ENCODE peak calls at places on chromosomes 2 and 18, in five cellular contexts. I is colonic mucosa, C is A673, U is AG10803, Z is omental fat pad. J is an unnamed sample.

GRCh38 chr2:95278051-95278471 is 3.8 kb downstream of the PROM2 start:
- DNase-seq in I (no peak), C (no peak), U (peak; percentile 68), Z (no peak), J (peak; percentile 71)

GRCh38 chr2:105782123-105782522 is 37.4 kb downstream of the NCK2 start:
- DNase-seq in I (no peak), C (peak; percentile 22), U (no peak), Z (no peak), J (no peak)

GRCh38 chr2:107064750-107065149 is 178.8 kb upstream of the ST6GAL2 start:
- DNase-seq in I (no peak), C (no peak), U (peak; percentile 7), Z (no peak), J (peak; percentile 31)

GRCh38 chr2:138095336-138095735 is 131.1 kb downstream of the HNMT start:
- DNase-seq in I (no peak), C (no peak), U (no peak), Z (no peak), J (no peak)

GRCh38 chr2:229910832-229911412 is 10.9 kb downstream of the TRIP12 start:
- DNase-seq in I (no peak), C (peak; percentile 53), U (no peak), Z (no peak), J (peak; percentile 38)

GRCh38 chr18:63074987-63075404 is 244.6 kb downstream of the BCL2 start:
- DNase-seq in I (peak; percentile 92), C (peak; percentile 88), U (peak; percentile 34), Z (peak; percentile 54), J (peak; percentile 42)

GRCh38 chr2:103664690-103665089 is 902.9 kb downstream of the TMEM182 start:
- DNase-seq in I (no peak), C (no peak), U (no peak), Z (no peak), J (no peak)

GRCh38 chr2:172288603-172289002 is 138.8 kb upstream of the ITGA6 start:
- DNase-seq in I (no peak), C (no peak), U (no peak), Z (no peak), J (no peak)

GRCh38 chr2:102226612-102227351 is 40.0 kb downstream of the IL1RL2 start:
- DNase-seq in I (no peak), C (no peak), U (peak; percentile 35), Z (no peak), J (peak; percentile 47)

GRCh38 chr2:186348200-186348599 is 137.9 kb upstream of the ZC3H15 start:
- DNase-seq in I (no peak), C (no peak), U (peak; percentile 6), Z (no peak), J (peak; percentile 36)

GRCh38 chr2:149799296-149799695 is 211.7 kb upstream of the MMADHC start:
- DNase-seq in I (no peak), C (peak; percentile 41), U (peak; percentile 73), Z (no peak), J (peak; percentile 68)

GRCh38 chr2:71003396-71003795 is 8.7 kb upstream of the TEX261 start:
- DNase-seq in I (no peak), C (no peak), U (no peak), Z (no peak), J (no peak)

GRCh38 chr2:203484266-203485112 is 50.6 kb downstream of the RAPH1 start:
- DNase-seq in I (peak; percentile 33), C (peak; percentile 40), U (peak; percentile 45), Z (no peak), J (peak; percentile 45)

GRCh38 chr2:236644502-236644911 is 74.9 kb downstream of the ACKR3 start:
- DNase-seq in I (no peak), C (no peak), U (no peak), Z (no peak), J (no peak)

GRCh38 chr2:66456183-66457041 is 21.5 kb downstream of the MEIS1 start:
- DNase-seq in I (no peak), C (no peak), U (no peak), Z (no peak), J (peak; percentile 48)

GRCh38 chr2:164910091-164910899 is 45.0 kb downstream of the SLC38A11 start:
- DNase-seq in I (peak; percentile 49), C (no peak), U (no peak), Z (no peak), J (no peak)

GRCh38 chr2:67215214-67215613 is 181.9 kb upstream of the ETAA1 start:
- DNase-seq in I (peak; percentile 60), C (peak; percentile 81), U (peak; percentile 40), Z (no peak), J (peak; percentile 73)

GRCh38 chr18:72720116-72720515 is 147.7 kb downstream of the NETO1 start:
- DNase-seq in I (no peak), C (no peak), U (no peak), Z (no peak), J (no peak)

GRCh38 chr2:173654146-173654895 is 299.6 kb downstream of the CDCA7 start:
- DNase-seq in I (no peak), C (no peak), U (no peak), Z (no peak), J (no peak)
- TF ChIP-seq CTCF in I (no peak), C (no peak), U (no peak), Z (no peak), J (no peak)

DNA sequence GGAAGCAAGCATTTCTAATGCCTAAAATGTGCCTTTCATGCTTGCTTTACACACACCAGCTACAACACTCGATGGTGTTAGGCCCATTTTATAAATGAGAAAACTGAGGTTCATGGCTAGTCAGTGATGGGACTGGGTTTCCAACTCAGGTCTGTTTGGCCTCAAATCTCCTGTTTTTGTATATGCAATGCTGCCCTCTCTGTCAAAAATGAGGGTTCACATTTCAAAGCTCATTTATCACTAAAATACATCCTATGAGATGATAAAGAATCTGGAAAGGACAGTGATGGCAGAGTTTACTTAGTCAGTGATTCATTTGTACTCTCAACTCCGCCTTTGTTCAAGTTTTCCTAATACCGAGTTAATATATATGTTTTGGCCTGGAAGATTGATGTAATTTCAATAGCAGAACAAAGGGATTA is 92.3 kb downstream of the KCTD1 start:
- DNase-seq in I (no peak), C (no peak), U (no peak), Z (no peak), J (no peak)
- TF ChIP-seq CTCF in I (no peak), C (peak; percentile 24), U (no peak), Z (no peak), J (no peak)

DNA sequence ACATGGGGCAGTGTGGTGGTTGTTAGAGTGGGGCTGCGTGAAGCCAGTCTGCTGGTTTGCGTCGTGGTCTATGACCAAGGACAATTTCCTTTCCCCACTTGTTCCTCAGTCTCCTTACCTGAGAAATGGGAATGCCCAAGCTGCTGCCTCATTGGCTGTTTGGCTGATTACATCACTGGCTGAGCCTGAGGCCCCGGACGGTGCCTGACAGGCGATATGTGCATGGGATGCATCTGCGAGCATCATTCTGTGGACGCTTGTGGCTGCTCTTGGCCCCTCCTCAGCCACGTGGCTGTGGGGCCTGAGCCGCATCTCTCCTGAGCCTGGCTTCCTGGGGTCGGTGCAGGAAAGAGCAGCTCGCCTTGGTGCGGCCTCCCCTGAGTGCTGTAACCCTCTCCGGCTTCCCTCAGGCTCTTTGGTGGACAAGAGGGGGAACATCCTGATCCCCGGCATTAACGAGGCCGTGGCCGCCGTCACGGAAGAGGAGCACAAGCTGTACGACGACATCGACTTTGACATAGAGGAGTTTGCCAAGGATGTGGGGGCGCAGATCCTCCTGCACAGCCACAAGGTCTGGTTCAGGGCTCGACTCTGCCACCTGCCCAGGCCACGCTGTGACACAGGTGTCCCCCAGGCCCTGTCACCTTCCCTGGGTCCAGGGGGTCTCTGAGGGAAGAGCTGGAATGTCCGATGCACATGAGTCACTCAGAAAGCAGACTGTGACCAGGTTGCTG is 17.2 kb downstream of the CNDP2 start:
- DNase-seq in I (no peak), C (no peak), U (no peak), Z (no peak), J (no peak)
- TF ChIP-seq CTCF in I (no peak), C (no peak), U (no peak), Z (no peak), J (no peak)

GRCh38 chr2:235049719-235050118 is 97.9 kb downstream of the SH3BP4 start:
- DNase-seq in I (peak; percentile 16), C (no peak), U (no peak), Z (no peak), J (no peak)

GRCh38 chr2:235052514-235053354 is 100.9 kb downstream of the SH3BP4 start:
- DNase-seq in I (peak; percentile 55), C (no peak), U (no peak), Z (no peak), J (no peak)

GRCh38 chr2:235049069-235049468 is 97.3 kb downstream of the SH3BP4 start:
- DNase-seq in I (peak; percentile 22), C (no peak), U (no peak), Z (no peak), J (no peak)

GRCh38 chr2:235051436-235052260 is 99.8 kb downstream of the SH3BP4 start:
- DNase-seq in I (peak; percentile 15), C (no peak), U (peak; percentile 42), Z (no peak), J (peak; percentile 21)

GRCh38 chr2:235050992-235051351 is 99.2 kb downstream of the SH3BP4 start:
- DNase-seq in I (peak; percentile 92), C (peak; percentile 99), U (peak; percentile 97), Z (peak; percentile 69), J (peak; percentile 92)
- TF ChIP-seq CTCF in I (no peak), C (peak; percentile 44), U (peak; percentile 8), Z (no peak), J (no peak)

GRCh38 chr2:109087055-109087663 is 41.8 kb upstream of the SH3RF3 start:
- DNase-seq in I (no peak), C (no peak), U (no peak), Z (no peak), J (no peak)

GRCh38 chr2:109085912-109086742 is 42.9 kb upstream of the SH3RF3 start:
- DNase-seq in I (no peak), C (no peak), U (no peak), Z (no peak), J (no peak)

GRCh38 chr2:109083771-109084170 is 45.2 kb upstream of the SH3RF3 start:
- DNase-seq in I (no peak), C (no peak), U (no peak), Z (no peak), J (no peak)

GRCh38 chr2:109086743-109087020 is 42.3 kb upstream of the SH3RF3 start:
- DNase-seq in I (no peak), C (no peak), U (no peak), Z (no peak), J (no peak)

GRCh38 chr2:109084341-109084740 is 44.7 kb upstream of the SH3RF3 start:
- DNase-seq in I (no peak), C (no peak), U (no peak), Z (no peak), J (no peak)
- TF ChIP-seq CTCF in I (no peak), C (no peak), U (no peak), Z (no peak), J (no peak)

GRCh38 chr18:23723121-23723520 is 33.9 kb downstream of the LAMA3 start:
- DNase-seq in I (no peak), C (no peak), U (peak; percentile 52), Z (no peak), J (peak; percentile 35)
- TF ChIP-seq CTCF in I (no peak), C (no peak), U (no peak), Z (no peak), J (no peak)

J was measured in cardiac fibroblast.